ENCODE peak calls at places on chromosomes 3 and 15, in eight cellular contexts. J is IMR-90, A is uterus, H is heart left ventricle, V is ovary, T is body of pancreas, K is suprapubic skin, N is gastrocnemius medialis. F is an unnamed sample.

GRCh38 chr3:148500791-148501360 is 196.8 kb upstream of the AGTR1 start:
- DNase-seq in T (no peak), A (no peak), V (no peak), J (no peak), K (no peak), H (no peak), N (no peak), F (no peak)

GRCh38 chr3:63817209-63817608 is 1.9 kb upstream of the C3orf49 start:
- DNase-seq in K (no peak), J (no peak), N (no peak), T (no peak), H (no peak), A (no peak), V (no peak), F (no peak)

GRCh38 chr3:129021140-129021551 is 20.0 kb downstream of the EFCC1 start:
- DNase-seq in K (no peak), A (no peak), N (no peak), H (no peak), V (no peak), J (peak), T (no peak), F (no peak)

GRCh38 chr3:197298858-197299854 is 744 bp upstream of the DLG1 start:
- DNase-seq in A (peak), N (peak), V (peak), J (no peak), T (peak), K (peak), H (peak), F (peak)

GRCh38 chr3:152261329-152261728 is 7.4 kb upstream of the MBNL1 start:
- DNase-seq in J (no peak), N (no peak), K (no peak), H (no peak), A (no peak), T (no peak), V (no peak), F (no peak)

GRCh38 chr3:87298111-87298718 is 21.8 kb upstream of the POU1F1 start:
- DNase-seq in K (no peak), A (no peak), V (no peak), T (no peak), H (no peak), J (peak), N (no peak), F (no peak)

GRCh38 chr3:42533161-42533897 is 30.9 kb downstream of the VIPR1 start:
- DNase-seq in V (no peak), J (no peak), H (no peak), A (no peak), K (no peak), T (no peak), N (no peak), F (no peak)

GRCh38 chr3:181558870-181559269 is 152.9 kb upstream of the SOX2 start:
- DNase-seq in A (no peak), H (peak), N (no peak), T (no peak), V (no peak), J (no peak), K (no peak), F (no peak)

GRCh38 chr15:51341366-51342248 is at the start of gene GLDN:
- DNase-seq in K (peak), T (no peak), H (peak), J (peak), N (peak), A (peak), V (no peak), F (peak)

GRCh38 chr15:61050844-61051569 is 178.1 kb downstream of the RORA start:
- DNase-seq in T (no peak), A (no peak), J (peak), N (no peak), H (no peak), K (no peak), V (no peak), F (no peak)

GRCh38 chr3:8627949-8628348 is 16.6 kb downstream of the SSUH2 start:
- DNase-seq in T (no peak), K (no peak), J (no peak), A (no peak), N (no peak), H (no peak), V (no peak), F (no peak)

GRCh38 chr3:124824286-124824915 is 62.8 kb downstream of the ITGB5 start:
- DNase-seq in H (no peak), N (no peak), T (no peak), K (no peak), V (no peak), A (no peak), J (peak), F (no peak)

GRCh38 chr15:62643571-62643970 is 399.0 kb upstream of the TPM1 start:
- DNase-seq in K (no peak), V (no peak), J (no peak), T (no peak), H (no peak), N (no peak), A (no peak), F (no peak)
- TF ChIP-seq POLR2A in K (no peak), V (no peak), J (no peak), T (no peak), H (no peak), N (no peak), A (no peak), F (no peak)

GRCh38 chr3:169118666-169119370 is 544.7 kb downstream of the MECOM start:
- DNase-seq in H (no peak), K (no peak), T (no peak), A (no peak), N (no peak), V (no peak), J (peak), F (no peak)

GRCh38 chr3:169117264-169117663 is 546.2 kb downstream of the MECOM start:
- DNase-seq in T (no peak), J (no peak), K (no peak), A (no peak), V (no peak), H (no peak), N (no peak), F (no peak)

GRCh38 chr3:169116056-169116693 is 547.3 kb downstream of the MECOM start:
- DNase-seq in V (no peak), T (no peak), K (no peak), H (no peak), J (no peak), A (no peak), N (no peak), F (no peak)

GRCh38 chr3:169122407-169122806 is 541.1 kb downstream of the MECOM start:
- DNase-seq in V (no peak), N (no peak), T (no peak), H (no peak), J (no peak), A (no peak), K (no peak), F (no peak)

DNA sequence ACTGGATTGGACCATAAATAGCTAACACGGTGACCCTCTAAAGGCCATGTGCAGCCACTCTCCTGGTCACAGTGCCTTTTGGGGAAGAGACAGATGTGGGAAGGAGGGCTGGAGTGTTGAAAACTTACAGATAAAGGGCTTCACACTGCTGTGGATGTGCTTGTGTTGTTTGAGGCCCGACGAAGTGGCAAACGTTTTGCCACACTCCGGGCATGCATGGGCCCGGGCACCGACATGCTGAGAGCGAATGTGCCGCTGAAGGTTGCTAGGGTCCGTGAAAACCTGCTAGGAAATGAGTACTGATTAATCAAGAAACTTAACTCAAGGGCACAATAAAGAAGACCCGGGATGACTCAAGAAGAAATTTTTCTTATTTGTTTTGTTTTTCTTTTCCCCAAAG is 542.6 kb downstream of the MECOM start:
- DNase-seq in H (no peak), T (no peak), A (no peak), N (no peak), V (no peak), K (no peak), J (no peak), F (no peak)
- TF ChIP-seq POLR2A in H (no peak), T (no peak), A (no peak), N (no peak), V (no peak), K (no peak), J (no peak), F (no peak)

GRCh38 chr3:4834403-4834866 is 144.8 kb upstream of the BHLHE40 start:
- DNase-seq in J (peak), K (no peak), H (no peak), V (no peak), T (no peak), A (no peak), N (no peak), F (no peak)
- TF ChIP-seq POLR2A in J (no peak), K (no peak), H (no peak), V (no peak), T (no peak), A (no peak), N (no peak), F (no peak)

DNA sequence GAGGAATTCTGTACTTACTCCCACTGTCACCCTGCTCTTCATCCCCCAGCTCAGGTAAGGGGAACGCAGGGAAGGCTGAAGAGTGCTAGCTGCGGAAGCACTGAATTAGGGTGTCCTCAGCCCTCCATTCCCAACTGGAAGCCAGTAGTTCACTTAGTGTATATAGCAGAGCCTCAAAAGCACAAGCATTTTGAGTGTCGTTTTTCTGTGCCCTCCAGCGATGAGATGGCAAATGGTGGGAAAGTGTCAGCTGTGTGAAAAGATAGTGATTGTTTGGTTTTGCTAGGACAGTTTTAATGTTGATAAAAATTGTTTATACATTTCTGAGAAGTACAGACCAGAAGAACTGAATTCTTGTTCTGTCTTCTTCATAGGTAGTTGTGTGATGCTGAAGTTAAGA is 10.8 kb downstream of the MRPS22 start:
- DNase-seq in V (no peak), N (no peak), K (no peak), T (no peak), A (no peak), J (no peak), H (no peak), F (no peak)
- TF ChIP-seq POLR2A in V (no peak), N (no peak), K (no peak), T (no peak), A (no peak), J (no peak), H (no peak), F (no peak)

GRCh38 chr15:92887869-92888268 is 12.3 kb upstream of the CHD2 start:
- DNase-seq in V (no peak), A (no peak), K (no peak), T (no peak), H (no peak), J (no peak), N (no peak), F (no peak)
- TF ChIP-seq POLR2A in V (no peak), A (no peak), K (no peak), T (no peak), H (no peak), J (no peak), N (no peak), F (no peak)

DNA sequence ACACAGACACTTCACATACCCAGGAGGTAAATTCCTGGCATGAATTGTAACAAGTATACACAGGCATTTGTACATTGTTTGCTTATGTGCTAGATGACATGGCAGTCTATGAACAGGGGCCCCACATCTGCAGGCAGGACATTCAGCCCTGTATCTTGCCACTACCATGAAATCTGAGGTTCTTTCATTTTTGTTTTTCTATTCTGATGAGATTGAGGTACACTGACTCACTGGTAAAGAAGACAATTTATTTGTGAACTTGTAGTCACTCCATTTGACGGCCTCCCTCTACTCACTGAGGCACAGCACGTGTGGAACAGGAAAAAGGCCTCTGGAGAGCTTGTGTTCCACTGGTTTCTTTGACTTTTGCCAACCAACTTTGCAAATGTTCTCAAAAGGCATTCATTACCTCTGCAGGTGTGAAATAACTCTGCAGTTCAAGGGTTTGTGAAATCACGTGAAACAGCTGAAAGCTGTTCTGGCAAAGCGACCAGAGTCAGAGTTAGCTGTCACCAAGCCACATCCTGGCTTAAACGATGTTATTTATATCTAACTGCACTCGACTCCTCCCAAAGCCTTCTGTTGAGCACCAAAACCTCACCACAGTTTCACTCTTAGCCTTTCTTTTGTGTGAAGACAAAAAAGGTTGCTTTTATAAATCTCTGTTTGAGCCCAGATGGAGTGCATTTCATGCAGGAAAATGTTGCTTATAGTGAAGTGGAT is 401.4 kb upstream of the CFAP20DC start:
- DNase-seq in N (no peak), V (no peak), H (no peak), J (no peak), A (no peak), K (no peak), T (no peak), F (no peak)
- TF ChIP-seq POLR2A in N (no peak), V (no peak), H (no peak), J (no peak), A (no peak), K (no peak), T (no peak), F (no peak)

DNA sequence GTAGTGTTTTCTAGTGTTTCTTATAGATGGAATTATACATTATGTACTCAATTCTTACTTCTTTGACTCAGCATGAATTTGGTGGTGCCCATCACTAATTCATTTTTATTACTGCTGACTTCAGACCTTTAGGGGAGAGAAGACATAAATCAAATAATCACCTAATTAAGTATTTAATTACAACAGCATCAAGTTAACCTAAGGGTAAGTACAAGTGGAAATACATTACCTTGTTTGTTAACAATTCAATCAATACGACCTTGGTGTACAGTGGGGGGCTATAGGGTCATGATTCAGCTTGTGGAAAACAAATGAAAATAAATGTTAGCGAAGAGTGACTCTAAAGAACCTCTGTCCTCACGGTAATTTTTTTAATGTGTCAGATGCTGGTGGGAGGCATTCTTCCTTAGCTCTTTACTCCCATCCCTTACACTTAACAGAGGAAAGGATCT is 538 bp upstream of the CAPN7 start:
- DNase-seq in J (no peak), A (no peak), H (no peak), K (no peak), V (no peak), T (no peak), N (no peak), F (no peak)
- TF ChIP-seq POLR2A in J (no peak), A (no peak), H (no peak), K (no peak), V (no peak), T (no peak), N (no peak), F (no peak)

GRCh38 chr15:88913017-88913849 is at the start of gene MFGE8:
- DNase-seq in K (peak), V (peak), J (peak), T (peak), H (peak), N (peak), A (peak), F (peak)
- TF ChIP-seq POLR2A in K (no peak), V (peak), J (peak), T (peak), H (peak), N (peak), A (peak), F (peak)

GRCh38 chr15:90142216-90143175 is 40.2 kb upstream of the IDH2 start:
- DNase-seq in H (no peak), V (no peak), K (no peak), J (no peak), T (no peak), A (no peak), N (no peak), F (no peak)
- TF ChIP-seq POLR2A in H (no peak), V (no peak), K (no peak), J (no peak), T (no peak), A (no peak), N (no peak), F (no peak)

F was measured in right lobe of liver.